ENCODE peak calls at places on chromosomes 5 and 9, in six cellular contexts. H, R, D, X, W and F are unnamed samples.

GRCh38 chr5:140966293-140967225 is at the start of gene PCDHAC2:
- DNase-seq in H (no peak), R (no peak), D (no peak), X (no peak), W (no peak), F (no peak)

GRCh38 chr5:44294492-44294891 is 94.7 kb downstream of the FGF10 start:
- DNase-seq in H (no peak), R (no peak), D (no peak), X (no peak), W (no peak), F (no peak)

GRCh38 chr5:135208555-135209494 is 174.8 kb upstream of the PITX1 start:
- DNase-seq in H (no peak), R (no peak), D (no peak), X (no peak), W (peak), F (no peak)

GRCh38 chr5:39501403-39501802 is 76.6 kb upstream of the DAB2 start:
- DNase-seq in H (no peak), R (no peak), D (no peak), X (no peak), W (no peak), F (no peak)

GRCh38 chr5:61178702-61179101 is 16.4 kb upstream of the SMIM15 start:
- DNase-seq in H (no peak), R (no peak), D (no peak), X (no peak), W (no peak), F (no peak)

GRCh38 chr9:119284118-119284517 is 85.1 kb downstream of the BRINP1 start:
- DNase-seq in H (no peak), R (no peak), D (no peak), X (no peak), W (peak), F (no peak)

GRCh38 chr5:116456036-116456435 is 118.6 kb downstream of the SEMA6A start:
- DNase-seq in H (no peak), R (no peak), D (no peak), X (no peak), W (no peak), F (no peak)

GRCh38 chr5:91101777-91102379 is 281.2 kb downstream of the ARRDC3 start:
- DNase-seq in H (peak), R (peak), D (peak), X (peak), W (peak), F (peak)

GRCh38 chr5:87361536-87362213 is 51.1 kb downstream of the CCNH start:
- DNase-seq in H (no peak), R (no peak), D (no peak), X (no peak), W (no peak), F (no peak)

GRCh38 chr5:69213513-69214215 is 21.0 kb upstream of the CDK7 start:
- DNase-seq in H (no peak), R (no peak), D (no peak), X (no peak), W (peak), F (no peak)

GRCh38 chr5:37889612-37890317 is 49.9 kb upstream of the GDNF start:
- DNase-seq in H (no peak), R (no peak), D (no peak), X (no peak), W (no peak), F (no peak)

GRCh38 chr5:106865279-106865678 is 805.5 kb downstream of the EFNA5 start:
- DNase-seq in H (no peak), R (no peak), D (no peak), X (no peak), W (no peak), F (no peak)

GRCh38 chr9:23522952-23523351 is 303.1 kb downstream of the ELAVL2 start:
- DNase-seq in H (no peak), R (no peak), D (no peak), X (no peak), W (no peak), F (no peak)

GRCh38 chr9:100579665-100580064 is 1.8 kb downstream of the CAVIN4 start:
- DNase-seq in H (no peak), R (no peak), D (no peak), X (no peak), W (no peak), F (no peak)

GRCh38 chr9:33125871-33126822 is 41.0 kb downstream of the B4GALT1 start:
- DNase-seq in H (no peak), R (no peak), D (no peak), X (no peak), W (no peak), F (no peak)

GRCh38 chr5:40220260-40220659 is 459.5 kb upstream of the PTGER4 start:
- DNase-seq in H (no peak), R (no peak), D (no peak), X (no peak), W (no peak), F (no peak)

GRCh38 chr5:112799661-112800060 is 61.4 kb upstream of the SRP19 start:
- DNase-seq in H (no peak), R (no peak), D (no peak), X (no peak), W (no peak), F (no peak)

GRCh38 chr9:131273146-131273545 is 3.2 kb downstream of the FAM78A start:
- DNase-seq in H (no peak), R (no peak), D (peak), X (no peak), W (no peak), F (no peak)

DNA sequence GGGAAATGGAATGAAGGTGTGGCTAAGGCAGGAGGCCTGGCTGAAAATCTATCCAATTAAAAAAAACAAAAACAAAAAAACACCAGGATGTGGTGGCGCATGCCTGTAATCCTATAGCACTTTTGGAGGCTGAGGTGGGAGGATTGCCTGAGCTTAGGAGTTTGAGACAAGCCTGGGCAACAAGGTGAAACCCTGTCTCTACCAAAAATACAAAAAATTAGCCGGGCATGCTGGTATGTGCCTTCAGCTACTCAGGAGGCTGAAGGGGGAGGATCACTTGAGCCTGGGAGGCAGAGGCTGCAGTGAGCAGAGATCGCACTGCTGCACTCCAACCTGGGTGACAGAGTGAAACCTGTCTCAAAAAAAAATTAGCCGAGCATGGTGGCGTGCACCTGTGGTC is 21.1 kb downstream of the GRHPR start:
- DNase-seq in H (no peak), R (no peak), D (no peak), X (no peak), W (no peak), F (no peak)
- TF ChIP-seq POLR2AphosphoS5 in H (no peak), R (no peak), D (no peak), X (no peak), W (no peak), F (no peak)

DNA sequence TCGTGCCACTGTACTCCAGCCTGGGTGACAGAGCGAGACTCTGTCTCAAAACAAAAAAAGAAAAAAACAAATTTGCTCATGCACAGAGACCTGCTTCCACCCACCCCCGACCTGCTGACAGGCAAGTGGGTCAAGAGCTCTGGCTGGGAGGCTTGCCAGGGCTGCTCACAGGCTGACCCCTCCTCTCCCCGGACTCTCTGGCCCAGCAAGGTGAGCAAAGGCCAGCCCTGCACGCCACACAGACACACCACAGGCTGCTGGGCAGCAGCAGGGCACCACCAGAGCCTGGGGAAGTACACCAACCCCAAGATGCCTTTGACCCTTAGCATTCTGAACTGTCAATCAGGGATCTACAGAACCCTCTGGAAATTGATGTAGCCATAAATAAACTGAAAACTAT is 29.2 kb downstream of the NSUN2 start:
- DNase-seq in H (no peak), R (no peak), D (no peak), X (no peak), W (no peak), F (no peak)
- TF ChIP-seq TAF1 in H (no peak), R (no peak), D (no peak), X (no peak), W (no peak), F (no peak)

DNA sequence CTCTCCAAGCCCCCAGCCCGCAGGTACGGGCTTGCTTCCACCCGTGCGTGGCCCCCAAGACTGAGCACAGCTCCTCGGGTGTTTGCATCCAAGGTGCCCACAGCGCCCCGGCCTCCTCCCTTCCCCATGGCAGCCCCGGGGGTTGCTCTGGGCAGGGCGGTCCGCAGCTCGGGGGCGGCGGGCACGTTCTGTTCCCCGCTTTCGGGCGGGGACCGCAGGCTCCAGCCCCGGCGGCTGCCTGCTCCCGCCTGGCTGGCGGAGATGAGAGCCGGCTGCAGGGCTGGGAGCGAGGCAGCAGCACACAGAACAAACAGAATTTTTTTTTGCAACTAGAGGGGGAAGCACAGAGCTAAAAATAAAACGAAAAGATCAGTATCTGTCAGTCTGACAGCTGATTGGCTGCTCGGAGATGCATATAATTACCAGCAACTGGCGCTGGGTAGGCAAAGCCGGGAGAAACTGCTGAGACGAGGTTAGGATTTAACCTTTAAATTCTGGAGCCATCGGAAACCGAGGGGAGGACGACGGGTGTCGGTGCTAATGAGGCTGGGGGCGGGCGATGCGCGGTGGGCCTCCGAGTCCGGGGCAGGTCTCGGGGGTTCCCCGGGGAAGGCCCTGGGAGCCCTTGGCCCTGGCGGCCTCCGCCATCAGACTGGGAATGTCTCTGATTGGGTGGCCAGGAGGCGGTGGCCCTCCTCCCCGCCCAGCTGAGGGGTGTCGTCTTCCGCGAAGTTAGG is 142.7 kb upstream of the IER5L start:
- DNase-seq in H (peak), R (no peak), D (peak), X (peak), W (peak), F (peak)
- TF ChIP-seq POLR2A in H (no peak), R (no peak), D (no peak), X (no peak), W (no peak), F (no peak)

GRCh38 chr9:128893354-128893753 is 11.4 kb downstream of the LRRC8A start:
- DNase-seq in H (no peak), R (no peak), D (no peak), X (no peak), W (no peak), F (no peak)
- TF ChIP-seq POLR2AphosphoS5 in H (no peak), R (no peak), D (no peak), X (no peak), W (no peak), F (no peak)

GRCh38 chr9:13189362-13189761 is 90.1 kb downstream of the MPDZ start:
- DNase-seq in H (no peak), R (no peak), D (no peak), X (no peak), W (no peak), F (no peak)

GRCh38 chr9:13181652-13182051 is 97.8 kb downstream of the MPDZ start:
- DNase-seq in H (no peak), R (no peak), D (no peak), X (no peak), W (peak), F (no peak)

GRCh38 chr9:13186091-13186490 is 93.4 kb downstream of the MPDZ start:
- DNase-seq in H (no peak), R (no peak), D (no peak), X (no peak), W (no peak), F (no peak)

GRCh38 chr9:13190040-13190439 is 89.5 kb downstream of the MPDZ start:
- DNase-seq in H (no peak), R (no peak), D (no peak), X (no peak), W (no peak), F (no peak)

GRCh38 chr9:13186774-13187173 is 92.7 kb downstream of the MPDZ start:
- DNase-seq in H (no peak), R (no peak), D (no peak), X (no peak), W (no peak), F (no peak)
- TF ChIP-seq TAF1 in H (no peak), R (no peak), D (no peak), X (no peak), W (no peak), F (no peak)

GRCh38 chr5:175181331-175181730 is 262.7 kb downstream of the DRD1 start:
- DNase-seq in H (no peak), R (no peak), D (no peak), X (no peak), W (no peak), F (no peak)
- TF ChIP-seq POLR2A in H (no peak), R (no peak), D (no peak), X (no peak), W (no peak), F (no peak)

DNA sequence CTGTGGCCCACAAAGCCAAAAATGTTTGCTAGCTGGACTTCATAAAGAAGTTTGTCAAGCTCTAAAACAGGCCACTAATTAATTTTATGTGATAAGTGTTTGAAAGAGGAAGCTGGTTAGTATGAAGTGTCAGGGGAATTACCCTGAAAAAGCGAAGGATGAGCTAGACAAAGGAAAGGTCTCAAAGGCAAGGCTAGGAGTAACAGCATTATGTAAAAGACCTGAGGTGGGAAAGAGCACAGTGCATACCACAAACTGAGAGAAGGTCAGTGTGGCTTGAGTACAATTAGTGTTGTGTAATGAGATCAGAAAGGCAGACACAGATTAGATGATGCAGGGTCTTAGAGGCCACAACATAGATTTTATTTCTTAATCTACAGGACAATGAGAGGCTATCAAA is 29.6 kb downstream of the RC3H2 start:
- DNase-seq in H (peak), R (no peak), D (no peak), X (no peak), W (no peak), F (no peak)
- TF ChIP-seq POLR2AphosphoS5 in H (no peak), R (no peak), D (no peak), X (no peak), W (no peak), F (no peak)

GRCh38 chr9:99133145-99133544 is 28.2 kb downstream of the TGFBR1 start:
- DNase-seq in H (no peak), R (no peak), D (no peak), X (no peak), W (no peak), F (no peak)

GRCh38 chr9:99127372-99128132 is 22.6 kb downstream of the TGFBR1 start:
- DNase-seq in H (no peak), R (no peak), D (no peak), X (no peak), W (no peak), F (no peak)

GRCh38 chr9:99129091-99129490 is 24.2 kb downstream of the TGFBR1 start:
- DNase-seq in H (no peak), R (no peak), D (no peak), X (no peak), W (no peak), F (no peak)

GRCh38 chr9:99128133-99128406 is 23.2 kb downstream of the TGFBR1 start:
- DNase-seq in H (no peak), R (no peak), D (no peak), X (no peak), W (no peak), F (no peak)

GRCh38 chr9:99130069-99130468 is 25.2 kb downstream of the TGFBR1 start:
- DNase-seq in H (peak), R (no peak), D (no peak), X (no peak), W (no peak), F (no peak)
- TF ChIP-seq TAF1 in H (no peak), R (no peak), D (no peak), X (no peak), W (no peak), F (no peak)